ENCODE peak calls at places on chromosomes 12 and 14, in seven cellular contexts. One of them, this sample, is unnamed.

GRCh38 chr12:65615091-65615490 is 209.2 kb upstream of the HMGA2 start:
- DNase-seq in PC-3: peak; percentile 5
- DNase-seq in GM10248: no peak
- DNase-seq in endothelial cell: no peak
- DNase-seq in neural progenitor cell: no peak
- DNase-seq in ovary: no peak
- DNase-seq in right lobe of liver: no peak
- DNase-seq in this sample: no peak

GRCh38 chr12:106919910-106920544 is 35.7 kb upstream of the TMEM263 start:
- DNase-seq in PC-3: peak; percentile 78
- DNase-seq in ovary: peak; percentile 24
- DNase-seq in endothelial cell: peak; percentile 20
- DNase-seq in right lobe of liver: no peak
- DNase-seq in neural progenitor cell: peak; percentile 74
- DNase-seq in GM10248: no peak
- DNase-seq in this sample: no peak

GRCh38 chr12:112794721-112795486 is 3.4 kb downstream of the RPH3A start:
- DNase-seq in neural progenitor cell: no peak
- DNase-seq in endothelial cell: no peak
- DNase-seq in ovary: no peak
- DNase-seq in PC-3: no peak
- DNase-seq in right lobe of liver: no peak
- DNase-seq in GM10248: no peak
- DNase-seq in this sample: no peak

GRCh38 chr14:23621204-23621931 is 14.8 kb upstream of the DHRS2 start:
- DNase-seq in GM10248: no peak
- DNase-seq in right lobe of liver: no peak
- DNase-seq in ovary: no peak
- DNase-seq in PC-3: no peak
- DNase-seq in neural progenitor cell: no peak
- DNase-seq in endothelial cell: no peak
- DNase-seq in this sample: no peak

GRCh38 chr12:59118356-59118755 is 198.1 kb upstream of the LRIG3 start:
- DNase-seq in endothelial cell: no peak
- DNase-seq in neural progenitor cell: no peak
- DNase-seq in PC-3: peak; percentile 43
- DNase-seq in GM10248: no peak
- DNase-seq in right lobe of liver: no peak
- DNase-seq in ovary: no peak
- DNase-seq in this sample: no peak

GRCh38 chr14:40796168-40796567 is 810.5 kb upstream of the LRFN5 start:
- DNase-seq in ovary: no peak
- DNase-seq in right lobe of liver: no peak
- DNase-seq in GM10248: no peak
- DNase-seq in endothelial cell: no peak
- DNase-seq in PC-3: no peak
- DNase-seq in neural progenitor cell: no peak
- DNase-seq in this sample: no peak

GRCh38 chr12:50598321-50598862 is 93.6 kb downstream of the DIP2B start:
- DNase-seq in right lobe of liver: no peak
- DNase-seq in endothelial cell: no peak
- DNase-seq in neural progenitor cell: no peak
- DNase-seq in GM10248: no peak
- DNase-seq in ovary: no peak
- DNase-seq in PC-3: no peak
- DNase-seq in this sample: no peak

GRCh38 chr14:75334191-75335051 is 55.8 kb downstream of the FOS start:
- DNase-seq in PC-3: no peak
- DNase-seq in neural progenitor cell: no peak
- DNase-seq in ovary: no peak
- DNase-seq in GM10248: peak; percentile 56
- DNase-seq in right lobe of liver: peak; percentile 58
- DNase-seq in endothelial cell: no peak
- DNase-seq in this sample: peak; percentile 60

GRCh38 chr12:76201758-76202157 is 117.3 kb upstream of the NAP1L1 start:
- DNase-seq in GM10248: no peak
- DNase-seq in neural progenitor cell: no peak
- DNase-seq in ovary: no peak
- DNase-seq in right lobe of liver: no peak
- DNase-seq in endothelial cell: no peak
- DNase-seq in PC-3: no peak
- DNase-seq in this sample: no peak

GRCh38 chr14:93734086-93734822 is 54.0 kb downstream of the PRIMA1 start:
- DNase-seq in neural progenitor cell: peak; percentile 50
- DNase-seq in GM10248: no peak
- DNase-seq in PC-3: no peak
- DNase-seq in right lobe of liver: no peak
- DNase-seq in endothelial cell: no peak
- DNase-seq in ovary: no peak
- DNase-seq in this sample: no peak

GRCh38 chr12:125193798-125194562 is 128.7 kb downstream of the AACS start:
- DNase-seq in right lobe of liver: no peak
- DNase-seq in neural progenitor cell: peak; percentile 63
- DNase-seq in PC-3: peak; percentile 48
- DNase-seq in endothelial cell: no peak
- DNase-seq in GM10248: no peak
- DNase-seq in ovary: no peak
- DNase-seq in this sample: no peak

GRCh38 chr12:28851781-28852180 is 297.3 kb upstream of the FAR2 start:
- DNase-seq in neural progenitor cell: no peak
- DNase-seq in right lobe of liver: no peak
- DNase-seq in ovary: no peak
- DNase-seq in endothelial cell: no peak
- DNase-seq in PC-3: no peak
- DNase-seq in GM10248: no peak
- DNase-seq in this sample: no peak

GRCh38 chr12:1373887-1374286 is 220.5 kb downstream of the FBXL14 start:
- DNase-seq in PC-3: no peak
- DNase-seq in GM10248: no peak
- DNase-seq in endothelial cell: no peak
- DNase-seq in neural progenitor cell: no peak
- DNase-seq in right lobe of liver: no peak
- DNase-seq in ovary: no peak
- DNase-seq in this sample: no peak

GRCh38 chr12:915090-915489 is 34.4 kb downstream of the RAD52 start:
- DNase-seq in GM10248: no peak
- DNase-seq in endothelial cell: peak; percentile 11
- DNase-seq in PC-3: peak; percentile 32
- DNase-seq in neural progenitor cell: no peak
- DNase-seq in right lobe of liver: no peak
- DNase-seq in ovary: no peak
- DNase-seq in this sample: no peak

GRCh38 chr14:52944267-52944666 is 6.6 kb downstream of the FERMT2 start:
- DNase-seq in PC-3: no peak
- DNase-seq in neural progenitor cell: no peak
- DNase-seq in right lobe of liver: no peak
- DNase-seq in ovary: no peak
- DNase-seq in endothelial cell: no peak
- DNase-seq in GM10248: no peak
- DNase-seq in this sample: no peak

GRCh38 chr14:53461823-53462222 is 308.7 kb upstream of the DDHD1 start:
- DNase-seq in right lobe of liver: no peak
- DNase-seq in neural progenitor cell: no peak
- DNase-seq in endothelial cell: no peak
- DNase-seq in PC-3: no peak
- DNase-seq in GM10248: no peak
- DNase-seq in ovary: no peak
- DNase-seq in this sample: no peak

GRCh38 chr14:63308723-63309317 is 9.9 kb downstream of the GPHB5 start:
- DNase-seq in GM10248: peak; percentile 22
- DNase-seq in neural progenitor cell: peak; percentile 63
- DNase-seq in ovary: no peak
- DNase-seq in endothelial cell: peak; percentile 41
- DNase-seq in PC-3: peak; percentile 55
- DNase-seq in right lobe of liver: no peak
- DNase-seq in this sample: no peak

GRCh38 chr12:24780969-24781368 is 167.9 kb downstream of the BCAT1 start:
- DNase-seq in neural progenitor cell: peak; percentile 8
- DNase-seq in endothelial cell: no peak
- DNase-seq in right lobe of liver: no peak
- DNase-seq in GM10248: peak; percentile 10
- DNase-seq in ovary: no peak
- DNase-seq in PC-3: peak; percentile 4
- DNase-seq in this sample: no peak
- TF ChIP-seq CTCF in neural progenitor cell: peak; percentile 54
- TF ChIP-seq CTCF in endothelial cell: no peak
- TF ChIP-seq CTCF in right lobe of liver: no peak
- TF ChIP-seq CTCF in GM10248: peak; percentile 29
- TF ChIP-seq CTCF in ovary: no peak
- TF ChIP-seq CTCF in PC-3: peak; percentile 25
- TF ChIP-seq CTCF in this sample: peak; percentile 28

DNA sequence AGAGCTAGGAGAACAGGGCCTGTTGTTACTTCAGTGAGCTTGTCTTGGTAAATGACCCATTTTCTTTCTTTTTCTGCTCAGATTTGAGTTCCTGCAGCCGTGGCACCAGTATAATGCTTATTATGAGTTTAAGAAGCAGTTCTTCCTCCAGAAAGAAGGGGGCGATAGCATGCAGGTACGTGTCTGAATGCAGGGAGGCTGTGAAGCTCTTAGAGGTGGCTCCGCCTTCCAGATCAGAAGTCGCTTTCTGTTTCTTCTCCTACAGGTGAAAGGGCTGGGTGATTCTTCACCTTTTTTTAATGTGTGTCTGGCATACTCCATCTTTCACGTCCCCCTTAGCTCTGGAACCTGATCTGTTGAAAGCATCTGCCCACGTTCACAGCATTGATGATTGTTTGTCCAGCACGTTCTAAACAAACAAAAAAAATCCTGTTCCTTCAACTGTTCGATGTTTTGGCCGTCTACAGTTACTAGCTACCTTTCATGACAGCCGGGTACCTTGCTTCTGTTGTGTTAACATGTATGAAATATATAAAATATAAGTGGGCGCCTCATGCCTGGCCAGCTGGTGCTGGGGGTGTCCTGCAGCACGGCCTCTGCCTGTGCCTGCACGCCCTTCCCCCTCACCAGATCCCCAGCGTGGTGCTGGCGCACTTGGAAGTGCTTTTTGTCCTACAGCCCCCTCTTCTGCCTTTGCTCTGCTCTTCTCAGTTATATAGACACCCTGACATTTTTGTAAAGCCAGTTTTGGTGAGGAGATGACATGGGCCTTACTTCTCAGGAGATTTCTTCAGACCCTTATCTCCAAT is 44.6 kb downstream of the SFSWAP start:
- DNase-seq in GM10248: peak; percentile 53
- DNase-seq in right lobe of liver: no peak
- DNase-seq in endothelial cell: no peak
- DNase-seq in neural progenitor cell: peak; percentile 45
- DNase-seq in ovary: no peak
- DNase-seq in PC-3: peak; percentile 61
- DNase-seq in this sample: no peak
- TF ChIP-seq CTCF in GM10248: peak; percentile 23
- TF ChIP-seq CTCF in right lobe of liver: peak; percentile 22
- TF ChIP-seq CTCF in endothelial cell: peak; percentile 35
- TF ChIP-seq CTCF in neural progenitor cell: peak; percentile 53
- TF ChIP-seq CTCF in ovary: no peak
- TF ChIP-seq CTCF in PC-3: peak; percentile 78
- TF ChIP-seq CTCF in this sample: peak; percentile 44

GRCh38 chr12:104519190-104519857 is 62.6 kb downstream of the CHST11 start:
- DNase-seq in ovary: no peak
- DNase-seq in GM10248: no peak
- DNase-seq in right lobe of liver: no peak
- DNase-seq in endothelial cell: no peak
- DNase-seq in PC-3: no peak
- DNase-seq in neural progenitor cell: no peak
- DNase-seq in this sample: no peak

GRCh38 chr12:104521731-104522130 is 65.0 kb downstream of the CHST11 start:
- DNase-seq in right lobe of liver: no peak
- DNase-seq in GM10248: no peak
- DNase-seq in ovary: no peak
- DNase-seq in PC-3: peak; percentile 78
- DNase-seq in neural progenitor cell: no peak
- DNase-seq in endothelial cell: no peak
- DNase-seq in this sample: no peak

GRCh38 chr12:104517880-104518279 is 61.1 kb downstream of the CHST11 start:
- DNase-seq in PC-3: no peak
- DNase-seq in neural progenitor cell: no peak
- DNase-seq in GM10248: no peak
- DNase-seq in right lobe of liver: no peak
- DNase-seq in endothelial cell: no peak
- DNase-seq in ovary: no peak
- DNase-seq in this sample: no peak

GRCh38 chr12:104522985-104523719 is 66.4 kb downstream of the CHST11 start:
- DNase-seq in PC-3: peak; percentile 23
- DNase-seq in right lobe of liver: no peak
- DNase-seq in ovary: no peak
- DNase-seq in endothelial cell: no peak
- DNase-seq in neural progenitor cell: no peak
- DNase-seq in GM10248: no peak
- DNase-seq in this sample: no peak

DNA sequence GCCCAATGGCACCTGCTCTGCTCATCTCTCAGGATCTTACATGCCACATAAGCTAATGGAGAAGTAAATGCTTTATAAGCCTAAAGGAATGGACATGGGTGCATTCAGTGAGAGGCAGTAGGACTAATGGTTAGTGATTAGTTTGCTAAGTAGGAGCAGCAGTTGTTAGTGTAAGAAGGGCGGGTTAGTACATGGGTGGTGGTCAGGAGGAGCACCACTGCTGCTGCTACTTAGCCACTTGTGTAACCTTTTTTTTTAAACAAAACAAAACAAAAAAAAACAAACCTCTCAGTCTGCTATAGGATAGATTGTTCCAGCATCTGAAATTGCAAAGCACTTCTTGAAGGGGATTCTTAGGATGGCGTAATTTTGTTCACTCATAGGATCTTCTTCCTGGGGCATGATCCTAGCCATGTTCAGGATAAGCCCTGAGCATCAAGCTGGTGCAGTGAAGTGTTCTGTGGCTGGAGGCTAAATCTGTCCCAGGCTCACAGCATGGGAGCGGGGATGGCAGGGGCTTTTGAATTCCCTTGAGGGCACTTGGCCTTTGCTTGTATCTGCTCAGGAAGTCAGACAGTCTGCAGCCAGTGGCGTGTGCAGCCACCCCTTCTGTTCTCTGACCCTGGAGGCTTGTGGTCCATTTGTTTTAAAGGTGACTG is 63.6 kb downstream of the CHST11 start:
- DNase-seq in PC-3: no peak
- DNase-seq in ovary: no peak
- DNase-seq in neural progenitor cell: no peak
- DNase-seq in endothelial cell: no peak
- DNase-seq in GM10248: no peak
- DNase-seq in right lobe of liver: no peak
- DNase-seq in this sample: no peak
- TF ChIP-seq CTCF in PC-3: no peak
- TF ChIP-seq CTCF in ovary: no peak
- TF ChIP-seq CTCF in neural progenitor cell: no peak
- TF ChIP-seq CTCF in endothelial cell: no peak
- TF ChIP-seq CTCF in GM10248: no peak
- TF ChIP-seq CTCF in right lobe of liver: no peak
- TF ChIP-seq CTCF in this sample: no peak

DNA sequence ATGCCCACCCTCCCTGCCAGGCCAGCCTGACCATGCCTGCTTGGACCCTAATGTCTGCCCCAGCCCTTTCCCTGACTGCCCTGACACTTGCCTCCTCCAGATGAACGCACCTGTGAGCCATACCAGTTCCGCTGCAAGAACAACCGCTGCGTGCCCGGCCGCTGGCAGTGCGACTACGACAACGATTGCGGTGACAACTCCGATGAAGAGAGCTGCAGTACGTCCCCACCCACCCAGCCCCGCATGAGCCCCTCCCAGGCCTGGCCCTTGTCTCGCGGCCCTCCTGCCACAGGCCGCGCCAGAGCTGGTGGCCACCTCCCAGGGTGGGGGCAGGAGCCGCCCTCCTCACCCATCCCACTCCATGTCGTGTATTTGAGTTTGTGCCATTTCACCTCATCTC is 14.3 kb upstream of the NXPH4 start:
- DNase-seq in GM10248: no peak
- DNase-seq in ovary: no peak
- DNase-seq in right lobe of liver: no peak
- DNase-seq in PC-3: no peak
- DNase-seq in neural progenitor cell: no peak
- DNase-seq in endothelial cell: no peak
- DNase-seq in this sample: no peak
- TF ChIP-seq CTCF in GM10248: no peak
- TF ChIP-seq CTCF in ovary: no peak
- TF ChIP-seq CTCF in right lobe of liver: no peak
- TF ChIP-seq CTCF in PC-3: no peak
- TF ChIP-seq CTCF in neural progenitor cell: no peak
- TF ChIP-seq CTCF in endothelial cell: no peak
- TF ChIP-seq CTCF in this sample: no peak

This sample was measured in GM12864.